ENCODE peak calls at places on chromosomes 5 and 9, in five cellular contexts. Q, J, S, C and B are unnamed samples.

GRCh38 chr9:16485575-16486321 is 384.7 kb downstream of the BNC2 start:
- DNase-seq in Q (no peak), J (no peak), S (no peak), C (no peak), B (no peak)

GRCh38 chr9:123834218-123834906 is 95.6 kb downstream of the DENND1A start:
- DNase-seq in Q (no peak), J (no peak), S (no peak), C (no peak), B (no peak)

GRCh38 chr5:92177926-92178487 is 794.9 kb upstream of the ARRDC3 start:
- DNase-seq in Q (no peak), J (no peak), S (no peak), C (no peak), B (no peak)

GRCh38 chr9:107707419-107707837 is 217.9 kb upstream of the KLF4 start:
- DNase-seq in Q (no peak), J (peak; percentile 96), S (no peak), C (no peak), B (peak; percentile 42)

GRCh38 chr9:124042168-124042775 is 30.7 kb downstream of the LHX2 start:
- DNase-seq in Q (no peak), J (no peak), S (no peak), C (peak; percentile 26), B (no peak)

GRCh38 chr5:113205807-113206206 is 229.0 kb downstream of the TSSK1B start:
- DNase-seq in Q (no peak), J (no peak), S (no peak), C (no peak), B (no peak)

GRCh38 chr9:3939820-3940219 is 360.0 kb downstream of the GLIS3 start:
- DNase-seq in Q (no peak), J (no peak), S (no peak), C (no peak), B (no peak)

GRCh38 chr5:139418804-139419203 is 14.9 kb upstream of the SPATA24 start:
- DNase-seq in Q (no peak), J (no peak), S (no peak), C (no peak), B (no peak)

GRCh38 chr9:76321185-76321828 is 72.9 kb downstream of the RFK start:
- DNase-seq in Q (no peak), J (peak; percentile 56), S (no peak), C (no peak), B (peak; percentile 35)

GRCh38 chr9:124886461-124886860 is 24.5 kb downstream of the ARPC5L start:
- DNase-seq in Q (no peak), J (no peak), S (no peak), C (no peak), B (no peak)

GRCh38 chr5:111366388-111366787 is 142.2 kb downstream of the CAMK4 start:
- DNase-seq in Q (no peak), J (no peak), S (no peak), C (no peak), B (no peak)

GRCh38 chr5:21654-22233 is 70.2 kb upstream of the PLEKHG4B start:
- DNase-seq in Q (no peak), J (peak; percentile 7), S (peak; percentile 8), C (no peak), B (no peak)

GRCh38 chr5:143142596-143143435 is 260.7 kb downstream of the NR3C1 start:
- DNase-seq in Q (peak; percentile 72), J (peak; percentile 85), S (no peak), C (peak; percentile 60), B (peak; percentile 40)

GRCh38 chr9:136821333-136822031 is 13.7 kb downstream of the RABL6 start:
- DNase-seq in Q (no peak), J (peak; percentile 27), S (no peak), C (no peak), B (no peak)

GRCh38 chr9:12812710-12813109 is 37.9 kb downstream of the LURAP1L start:
- DNase-seq in Q (no peak), J (peak; percentile 46), S (no peak), C (no peak), B (no peak)

GRCh38 chr5:57179262-57179960 is 5.6 kb downstream of the GPBP1 start:
- DNase-seq in Q (no peak), J (no peak), S (no peak), C (no peak), B (no peak)

GRCh38 chr5:57185301-57185700 is 11.4 kb downstream of the GPBP1 start:
- DNase-seq in Q (no peak), J (no peak), S (no peak), C (no peak), B (no peak)

GRCh38 chr5:57186194-57186593 is 12.3 kb downstream of the GPBP1 start:
- DNase-seq in Q (no peak), J (no peak), S (no peak), C (no peak), B (peak; percentile 12)

GRCh38 chr5:57181151-57181550 is 7.3 kb downstream of the GPBP1 start:
- DNase-seq in Q (no peak), J (no peak), S (no peak), C (no peak), B (no peak)

GRCh38 chr5:57184322-57184721 is 10.5 kb downstream of the GPBP1 start:
- DNase-seq in Q (no peak), J (no peak), S (peak; percentile 14), C (no peak), B (no peak)
- TF ChIP-seq CTCF in Q (no peak), J (no peak), S (peak; percentile 26), C (no peak), B (no peak)

GRCh38 chr5:107449369-107449768 is 221.4 kb downstream of the EFNA5 start:
- DNase-seq in Q (no peak), J (no peak), S (peak; percentile 18), C (no peak), B (no peak)
- H3K4me3 ChIP-seq in Q (no peak overlapping the region), J (no peak overlapping the region), S (no peak overlapping the region), C (no peak overlapping the region), B (no peak overlapping the region)

GRCh38 chr5:163914911-163915310 is 409.5 kb downstream of the MAT2B start:
- DNase-seq in Q (no peak), J (no peak), S (no peak), C (no peak), B (peak; percentile 9)

GRCh38 chr5:163912023-163912422 is 406.6 kb downstream of the MAT2B start:
- DNase-seq in Q (no peak), J (no peak), S (no peak), C (no peak), B (no peak)

GRCh38 chr5:163915481-163915961 is 410.1 kb downstream of the MAT2B start:
- DNase-seq in Q (no peak), J (no peak), S (no peak), C (no peak), B (peak; percentile 11)

GRCh38 chr5:163916376-163916775 is 411.0 kb downstream of the MAT2B start:
- DNase-seq in Q (no peak), J (no peak), S (no peak), C (no peak), B (no peak)

GRCh38 chr5:163913548-163913947 is 408.1 kb downstream of the MAT2B start:
- DNase-seq in Q (no peak), J (peak; percentile 54), S (no peak), C (no peak), B (no peak)
- TF ChIP-seq CTCF in Q (no peak), J (peak; percentile 34), S (no peak), C (no peak), B (no peak)

GRCh38 chr5:105963856-105964255 is 1706.9 kb downstream of the EFNA5 start:
- DNase-seq in Q (no peak), J (no peak), S (no peak), C (no peak), B (no peak)
- H3K4me3 ChIP-seq in Q (no peak overlapping the region), J (no peak overlapping the region), S (no peak overlapping the region), C (no peak overlapping the region), B (no peak overlapping the region)

GRCh38 chr5:144206136-144206535 is 35.5 kb downstream of the KCTD16 start:
- DNase-seq in Q (no peak), J (peak; percentile 64), S (no peak), C (no peak), B (no peak)

GRCh38 chr5:144205141-144205551 is 34.5 kb downstream of the KCTD16 start:
- DNase-seq in Q (peak; percentile 64), J (peak; percentile 63), S (no peak), C (no peak), B (peak; percentile 66)

GRCh38 chr5:144202072-144202471 is 31.4 kb downstream of the KCTD16 start:
- DNase-seq in Q (no peak), J (peak; percentile 49), S (no peak), C (no peak), B (no peak)

GRCh38 chr5:144202725-144203124 is 32.1 kb downstream of the KCTD16 start:
- DNase-seq in Q (no peak), J (no peak), S (no peak), C (no peak), B (no peak)

GRCh38 chr5:144203750-144204596 is 33.3 kb downstream of the KCTD16 start:
- DNase-seq in Q (peak; percentile 67), J (peak; percentile 91), S (peak; percentile 45), C (peak; percentile 39), B (peak; percentile 79)
- TF ChIP-seq CTCF in Q (peak; percentile 97), J (peak; percentile 92), S (peak; percentile 88), C (no peak), B (peak; percentile 98)

GRCh38 chr5:176921669-176922196 is 22.6 kb upstream of the HK3 start:
- DNase-seq in Q (no peak), J (no peak), S (no peak), C (no peak), B (no peak)
- H3K4me3 ChIP-seq in Q (no peak overlapping the region), J (no peak overlapping the region), S (no peak overlapping the region), C (no peak overlapping the region), B (no peak overlapping the region)

DNA sequence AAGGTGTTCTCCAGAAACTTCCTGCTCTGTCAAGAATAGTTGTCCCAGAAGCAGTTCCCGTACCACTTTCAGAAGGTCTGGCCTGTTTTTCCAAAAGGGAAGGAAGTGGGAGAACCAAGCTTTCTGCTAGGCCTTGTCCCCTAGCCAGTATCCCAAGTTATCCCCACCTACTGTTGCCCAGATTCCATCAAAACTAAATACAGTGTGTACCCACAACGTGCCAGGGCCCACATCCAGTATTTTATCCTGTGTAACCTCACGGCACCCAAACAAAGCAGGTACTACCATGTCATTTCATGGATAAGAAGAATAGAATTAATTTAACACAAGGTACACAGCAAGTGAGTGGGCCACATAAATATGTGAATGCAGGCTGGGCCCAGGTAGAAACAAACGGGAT is 126.2 kb downstream of the CDK5RAP2 start:
- DNase-seq in Q (no peak), J (no peak), S (no peak), C (no peak), B (no peak)
- TF ChIP-seq CTCF in Q (no peak), J (no peak), S (no peak), C (no peak), B (no peak)

GRCh38 chr5:52945040-52945439 is 44.1 kb upstream of the ITGA2 start:
- DNase-seq in Q (no peak), J (peak; percentile 31), S (no peak), C (no peak), B (no peak)
- H3K4me3 ChIP-seq in Q (no peak overlapping the region), J (peak overlapping the region; percentile 57), S (peak overlapping the region; percentile 30), C (no peak overlapping the region), B (no peak overlapping the region)

GRCh38 chr5:21834863-21835262 is 1018.3 kb downstream of the CDH12 start:
- DNase-seq in Q (no peak), J (no peak), S (no peak), C (no peak), B (peak; percentile 46)
- TF ChIP-seq CTCF in Q (no peak), J (no peak), S (no peak), C (no peak), B (no peak)

GRCh38 chr5:146731909-146732659 is 146.5 kb downstream of the PPP2R2B start:
- DNase-seq in Q (no peak), J (peak; percentile 95), S (no peak), C (no peak), B (peak; percentile 39)
- H3K4me3 ChIP-seq in Q (no peak overlapping the region), J (no peak overlapping the region), S (no peak overlapping the region), C (no peak overlapping the region), B (no peak overlapping the region)